ENCODE peak calls at places on chromosome 7, in six cellular contexts. One of them, this sample, is unnamed.

GRCh38 chr7:132430863-132431822 is 145.1 kb downstream of the PLXNA4 start:
- DNase-seq in heart left ventricle: peak; percentile 52
- DNase-seq in CD4-positive, alpha-beta T cell: no peak
- DNase-seq in suprapubic skin: no peak
- DNase-seq in progenitor cell of endocrine pancreas: no peak
- DNase-seq in natural killer cell: peak; percentile 66
- DNase-seq in this sample: no peak

GRCh38 chr7:47783456-47784240 is 164.6 kb downstream of the PKD1L1 start:
- DNase-seq in heart left ventricle: no peak
- DNase-seq in CD4-positive, alpha-beta T cell: no peak
- DNase-seq in suprapubic skin: no peak
- DNase-seq in progenitor cell of endocrine pancreas: no peak
- DNase-seq in natural killer cell: no peak
- DNase-seq in this sample: peak; percentile 22

GRCh38 chr7:88337556-88337955 is 30.9 kb upstream of the STEAP4 start:
- DNase-seq in heart left ventricle: no peak
- DNase-seq in CD4-positive, alpha-beta T cell: no peak
- DNase-seq in suprapubic skin: no peak
- DNase-seq in progenitor cell of endocrine pancreas: no peak
- DNase-seq in natural killer cell: no peak
- DNase-seq in this sample: no peak

GRCh38 chr7:146956853-146957252 is 840.3 kb downstream of the CNTNAP2 start:
- DNase-seq in heart left ventricle: no peak
- DNase-seq in CD4-positive, alpha-beta T cell: no peak
- DNase-seq in suprapubic skin: no peak
- DNase-seq in progenitor cell of endocrine pancreas: no peak
- DNase-seq in natural killer cell: no peak
- DNase-seq in this sample: no peak

GRCh38 chr7:114112806-114113205 is 194.0 kb upstream of the PPP1R3A start:
- DNase-seq in heart left ventricle: no peak
- DNase-seq in CD4-positive, alpha-beta T cell: no peak
- DNase-seq in suprapubic skin: no peak
- DNase-seq in progenitor cell of endocrine pancreas: no peak
- DNase-seq in natural killer cell: no peak
- DNase-seq in this sample: no peak

GRCh38 chr7:113159746-113160339 is 41.5 kb upstream of the SMIM30 start:
- DNase-seq in heart left ventricle: no peak
- DNase-seq in CD4-positive, alpha-beta T cell: no peak
- DNase-seq in suprapubic skin: no peak
- DNase-seq in progenitor cell of endocrine pancreas: no peak
- DNase-seq in natural killer cell: no peak
- DNase-seq in this sample: no peak

GRCh38 chr7:91941450-91941849 is 788 bp downstream of the AKAP9 start:
- DNase-seq in heart left ventricle: peak; percentile 77
- DNase-seq in CD4-positive, alpha-beta T cell: peak; percentile 35
- DNase-seq in suprapubic skin: no peak
- DNase-seq in progenitor cell of endocrine pancreas: no peak
- DNase-seq in natural killer cell: peak; percentile 21
- DNase-seq in this sample: no peak

GRCh38 chr7:134470864-134471263 is 12.0 kb upstream of the AKR1B1 start:
- DNase-seq in heart left ventricle: no peak
- DNase-seq in CD4-positive, alpha-beta T cell: no peak
- DNase-seq in suprapubic skin: no peak
- DNase-seq in progenitor cell of endocrine pancreas: no peak
- DNase-seq in natural killer cell: no peak
- DNase-seq in this sample: no peak

GRCh38 chr7:94414481-94414880 is 19.8 kb downstream of the COL1A2 start:
- DNase-seq in heart left ventricle: no peak
- DNase-seq in CD4-positive, alpha-beta T cell: no peak
- DNase-seq in suprapubic skin: no peak
- DNase-seq in progenitor cell of endocrine pancreas: no peak
- DNase-seq in natural killer cell: no peak
- DNase-seq in this sample: no peak

GRCh38 chr7:31315758-31316157 is 24.8 kb downstream of the NEUROD6 start:
- DNase-seq in heart left ventricle: no peak
- DNase-seq in CD4-positive, alpha-beta T cell: no peak
- DNase-seq in suprapubic skin: no peak
- DNase-seq in progenitor cell of endocrine pancreas: no peak
- DNase-seq in natural killer cell: no peak
- DNase-seq in this sample: no peak

GRCh38 chr7:139439375-139439774 is 44.1 kb downstream of the KLRG2 start:
- DNase-seq in heart left ventricle: no peak
- DNase-seq in CD4-positive, alpha-beta T cell: no peak
- DNase-seq in suprapubic skin: peak; percentile 55
- DNase-seq in progenitor cell of endocrine pancreas: no peak
- DNase-seq in natural killer cell: no peak
- DNase-seq in this sample: no peak

GRCh38 chr7:103077318-103077717 is 2.4 kb downstream of the ARMC10 start:
- DNase-seq in heart left ventricle: no peak
- DNase-seq in CD4-positive, alpha-beta T cell: no peak
- DNase-seq in suprapubic skin: no peak
- DNase-seq in progenitor cell of endocrine pancreas: no peak
- DNase-seq in natural killer cell: no peak
- DNase-seq in this sample: no peak

GRCh38 chr7:151697515-151697895 is 177.8 kb upstream of the RHEB start:
- DNase-seq in heart left ventricle: no peak
- DNase-seq in CD4-positive, alpha-beta T cell: no peak
- DNase-seq in suprapubic skin: no peak
- DNase-seq in progenitor cell of endocrine pancreas: no peak
- DNase-seq in natural killer cell: no peak
- DNase-seq in this sample: no peak

GRCh38 chr7:100753750-100754149 is 20.4 kb downstream of the ZAN start:
- DNase-seq in heart left ventricle: no peak
- DNase-seq in CD4-positive, alpha-beta T cell: no peak
- DNase-seq in suprapubic skin: no peak
- DNase-seq in progenitor cell of endocrine pancreas: no peak
- DNase-seq in natural killer cell: no peak
- DNase-seq in this sample: no peak

GRCh38 chr7:2781636-2782035 is 62.5 kb downstream of the GNA12 start:
- DNase-seq in heart left ventricle: no peak
- DNase-seq in CD4-positive, alpha-beta T cell: no peak
- DNase-seq in suprapubic skin: no peak
- DNase-seq in progenitor cell of endocrine pancreas: no peak
- DNase-seq in natural killer cell: no peak
- DNase-seq in this sample: no peak
- TF ChIP-seq CTCF in heart left ventricle: no peak
- TF ChIP-seq CTCF in CD4-positive, alpha-beta T cell: no peak
- TF ChIP-seq CTCF in suprapubic skin: no peak
- TF ChIP-seq CTCF in progenitor cell of endocrine pancreas: no peak
- TF ChIP-seq CTCF in natural killer cell: no peak
- TF ChIP-seq CTCF in this sample: no peak

GRCh38 chr7:137519964-137520363 is 176.4 kb upstream of the PTN start:
- DNase-seq in heart left ventricle: no peak
- DNase-seq in CD4-positive, alpha-beta T cell: no peak
- DNase-seq in suprapubic skin: no peak
- DNase-seq in progenitor cell of endocrine pancreas: no peak
- DNase-seq in natural killer cell: no peak
- DNase-seq in this sample: no peak
- TF ChIP-seq CTCF in heart left ventricle: no peak
- TF ChIP-seq CTCF in CD4-positive, alpha-beta T cell: no peak
- TF ChIP-seq CTCF in suprapubic skin: no peak
- TF ChIP-seq CTCF in progenitor cell of endocrine pancreas: no peak
- TF ChIP-seq CTCF in natural killer cell: no peak
- TF ChIP-seq CTCF in this sample: no peak

GRCh38 chr7:12456506-12456905 is 52.8 kb upstream of the VWDE start:
- DNase-seq in heart left ventricle: no peak
- DNase-seq in CD4-positive, alpha-beta T cell: no peak
- DNase-seq in suprapubic skin: no peak
- DNase-seq in progenitor cell of endocrine pancreas: no peak
- DNase-seq in natural killer cell: no peak
- DNase-seq in this sample: no peak
- TF ChIP-seq CTCF in heart left ventricle: no peak
- TF ChIP-seq CTCF in CD4-positive, alpha-beta T cell: no peak
- TF ChIP-seq CTCF in suprapubic skin: no peak
- TF ChIP-seq CTCF in progenitor cell of endocrine pancreas: no peak
- TF ChIP-seq CTCF in natural killer cell: no peak
- TF ChIP-seq CTCF in this sample: no peak

GRCh38 chr7:93140582-93141191 is 7.5 kb downstream of the SAMD9L start:
- DNase-seq in heart left ventricle: no peak
- DNase-seq in CD4-positive, alpha-beta T cell: no peak
- DNase-seq in suprapubic skin: no peak
- DNase-seq in progenitor cell of endocrine pancreas: no peak
- DNase-seq in natural killer cell: no peak
- DNase-seq in this sample: no peak
- TF ChIP-seq CTCF in heart left ventricle: no peak
- TF ChIP-seq CTCF in CD4-positive, alpha-beta T cell: no peak
- TF ChIP-seq CTCF in suprapubic skin: no peak
- TF ChIP-seq CTCF in progenitor cell of endocrine pancreas: no peak
- TF ChIP-seq CTCF in natural killer cell: no peak
- TF ChIP-seq CTCF in this sample: no peak

This sample was measured in thoracic aorta.